ENCODE peak calls at places on chromosomes 6 and 20, in nine cellular contexts. Y, R, A, Z, B, H, W, Q and T are unnamed samples.
A peak's percentile ranks its signal among the peaks of the same experiment; 100 is the strongest.

GRCh38 chr6:21691685-21692346 is 98.3 kb downstream of the SOX4 start:
- DNase-seq in Y (no peak), R (no peak), A (no peak), Z (no peak), B (no peak), H (no peak), W (no peak), Q (no peak), T (no peak)

GRCh38 chr20:15496501-15497039 is 1076.7 kb downstream of the KIF16B start:
- DNase-seq in Y (no peak), R (no peak), A (no peak), Z (no peak), B (no peak), H (no peak), W (no peak), Q (no peak), T (no peak)

GRCh38 chr20:35463455-35464300 is 8.3 kb downstream of the CEP250 start:
- DNase-seq in Y (no peak), R (no peak), A (peak; percentile 80), Z (peak; percentile 77), B (peak; percentile 71), H (no peak), W (no peak), Q (no peak), T (peak; percentile 87)

GRCh38 chr6:5331860-5332442 is 70.6 kb downstream of the FARS2 start:
- DNase-seq in Y (no peak), R (no peak), A (no peak), Z (no peak), B (no peak), H (no peak), W (no peak), Q (no peak), T (no peak)

GRCh38 chr6:21098744-21099143 is 494.8 kb upstream of the SOX4 start:
- DNase-seq in Y (no peak), R (no peak), A (no peak), Z (no peak), B (no peak), H (no peak), W (no peak), Q (no peak), T (no peak)

GRCh38 chr6:115545410-115545986 is 515.2 kb downstream of the FRK start:
- DNase-seq in Y (no peak), R (peak; percentile 62), A (peak; percentile 56), Z (peak; percentile 22), B (no peak), H (no peak), W (no peak), Q (no peak), T (no peak)

GRCh38 chr6:96939019-96939805 is 14.7 kb downstream of the KLHL32 start:
- DNase-seq in Y (no peak), R (no peak), A (peak; percentile 16), Z (peak; percentile 19), B (peak; percentile 27), H (no peak), W (no peak), Q (no peak), T (peak; percentile 84)

GRCh38 chr6:121242386-121242785 is 91.9 kb downstream of the TBC1D32 start:
- DNase-seq in Y (no peak), R (no peak), A (no peak), Z (no peak), B (no peak), H (no peak), W (no peak), Q (no peak), T (no peak)

GRCh38 chr20:57437672-57438330 is 46.6 kb downstream of the RBM38 start:
- DNase-seq in Y (no peak), R (no peak), A (no peak), Z (no peak), B (no peak), H (no peak), W (no peak), Q (no peak), T (no peak)

GRCh38 chr6:136037246-136037884 is 185.9 kb downstream of the PDE7B start:
- DNase-seq in Y (no peak), R (no peak), A (no peak), Z (no peak), B (no peak), H (no peak), W (no peak), Q (no peak), T (no peak)

GRCh38 chr6:73695619-73696421 is at the start of gene CD109:
- DNase-seq in Y (peak; percentile 54), R (peak; percentile 76), A (peak; percentile 86), Z (peak; percentile 66), B (peak; percentile 25), H (no peak), W (peak; percentile 27), Q (peak; percentile 72), T (peak; percentile 43)

GRCh38 chr6:135880066-135880972 is 28.8 kb downstream of the PDE7B start:
- DNase-seq in Y (no peak), R (no peak), A (peak; percentile 88), Z (peak; percentile 25), B (peak; percentile 26), H (no peak), W (no peak), Q (no peak), T (no peak)